ENCODE peak calls at places on chromosomes 11 and 22, in seven cellular contexts. One of them, this sample, is unnamed.

GRCh38 chr22:49022816-49023160 is 804.9 kb downstream of the BRD1 start:
- DNase-seq in neural progenitor cell: no peak
- DNase-seq in breast epithelium: no peak
- DNase-seq in adipocyte: no peak
- DNase-seq in naive thymus-derived CD4-positive, alpha-beta T cell: no peak
- DNase-seq in upper lobe of right lung: no peak
- DNase-seq in GM23338: no peak
- DNase-seq in this sample: no peak

GRCh38 chr11:59207988-59208432 is 4.7 kb downstream of the MPEG1 start:
- DNase-seq in neural progenitor cell: peak; percentile 62
- DNase-seq in breast epithelium: peak; percentile 38
- DNase-seq in adipocyte: peak; percentile 81
- DNase-seq in naive thymus-derived CD4-positive, alpha-beta T cell: peak; percentile 39
- DNase-seq in upper lobe of right lung: no peak
- DNase-seq in GM23338: peak; percentile 81
- DNase-seq in this sample: peak; percentile 37

GRCh38 chr11:44575288-44575672 is 9.8 kb downstream of the CD82 start:
- DNase-seq in neural progenitor cell: no peak
- DNase-seq in breast epithelium: no peak
- DNase-seq in adipocyte: peak; percentile 35
- DNase-seq in naive thymus-derived CD4-positive, alpha-beta T cell: no peak
- DNase-seq in upper lobe of right lung: no peak
- DNase-seq in GM23338: no peak
- DNase-seq in this sample: no peak

GRCh38 chr11:12157241-12157661 is 46.9 kb downstream of the MICAL2 start:
- DNase-seq in neural progenitor cell: no peak
- DNase-seq in breast epithelium: no peak
- DNase-seq in adipocyte: peak; percentile 73
- DNase-seq in naive thymus-derived CD4-positive, alpha-beta T cell: no peak
- DNase-seq in upper lobe of right lung: no peak
- DNase-seq in GM23338: no peak
- DNase-seq in this sample: no peak

GRCh38 chr11:72228844-72229231 is 4.3 kb downstream of the INPPL1 start:
- DNase-seq in neural progenitor cell: no peak
- DNase-seq in breast epithelium: peak; percentile 11
- DNase-seq in adipocyte: no peak
- DNase-seq in naive thymus-derived CD4-positive, alpha-beta T cell: no peak
- DNase-seq in upper lobe of right lung: peak; percentile 45
- DNase-seq in GM23338: no peak
- DNase-seq in this sample: no peak

GRCh38 chr11:18490736-18491485 is 35.3 kb downstream of the LDHAL6A start:
- DNase-seq in neural progenitor cell: no peak
- DNase-seq in breast epithelium: no peak
- DNase-seq in adipocyte: no peak
- DNase-seq in naive thymus-derived CD4-positive, alpha-beta T cell: no peak
- DNase-seq in upper lobe of right lung: no peak
- DNase-seq in GM23338: no peak
- DNase-seq in this sample: no peak

GRCh38 chr11:81644239-81644840 is 1089.3 kb downstream of the FAM181B start:
- DNase-seq in neural progenitor cell: peak; percentile 83
- DNase-seq in breast epithelium: no peak
- DNase-seq in adipocyte: peak; percentile 22
- DNase-seq in naive thymus-derived CD4-positive, alpha-beta T cell: peak; percentile 34
- DNase-seq in upper lobe of right lung: no peak
- DNase-seq in GM23338: peak; percentile 89
- DNase-seq in this sample: peak; percentile 41

GRCh38 chr11:8066911-8067455 is 14.0 kb upstream of the TUB start:
- DNase-seq in neural progenitor cell: no peak
- DNase-seq in breast epithelium: no peak
- DNase-seq in adipocyte: no peak
- DNase-seq in naive thymus-derived CD4-positive, alpha-beta T cell: no peak
- DNase-seq in upper lobe of right lung: no peak
- DNase-seq in GM23338: no peak
- DNase-seq in this sample: no peak

GRCh38 chr11:107830915-107831540 is 27.6 kb downstream of the SLC35F2 start:
- DNase-seq in neural progenitor cell: no peak
- DNase-seq in breast epithelium: no peak
- DNase-seq in adipocyte: no peak
- DNase-seq in naive thymus-derived CD4-positive, alpha-beta T cell: no peak
- DNase-seq in upper lobe of right lung: no peak
- DNase-seq in GM23338: no peak
- DNase-seq in this sample: no peak

GRCh38 chr11:11163256-11163655 is 189.8 kb downstream of the CSNK2A3 start:
- DNase-seq in neural progenitor cell: peak; percentile 23
- DNase-seq in breast epithelium: no peak
- DNase-seq in adipocyte: peak; percentile 37
- DNase-seq in naive thymus-derived CD4-positive, alpha-beta T cell: no peak
- DNase-seq in upper lobe of right lung: no peak
- DNase-seq in GM23338: peak; percentile 60
- DNase-seq in this sample: peak; percentile 33

GRCh38 chr22:19042285-19043110 is 79.7 kb downstream of the DGCR2 start:
- DNase-seq in neural progenitor cell: no peak
- DNase-seq in breast epithelium: no peak
- DNase-seq in adipocyte: no peak
- DNase-seq in naive thymus-derived CD4-positive, alpha-beta T cell: no peak
- DNase-seq in upper lobe of right lung: peak; percentile 54
- DNase-seq in GM23338: no peak
- DNase-seq in this sample: no peak

GRCh38 chr11:34165786-34166557 is 60.5 kb downstream of the NAT10 start:
- DNase-seq in neural progenitor cell: no peak
- DNase-seq in breast epithelium: no peak
- DNase-seq in adipocyte: no peak
- DNase-seq in naive thymus-derived CD4-positive, alpha-beta T cell: no peak
- DNase-seq in upper lobe of right lung: no peak
- DNase-seq in GM23338: peak; percentile 30
- DNase-seq in this sample: no peak

GRCh38 chr11:63761870-63762661 is 6.5 kb downstream of the ZFTA start:
- DNase-seq in neural progenitor cell: peak; percentile 90
- DNase-seq in breast epithelium: no peak
- DNase-seq in adipocyte: no peak
- DNase-seq in naive thymus-derived CD4-positive, alpha-beta T cell: no peak
- DNase-seq in upper lobe of right lung: no peak
- DNase-seq in GM23338: peak; percentile 96
- DNase-seq in this sample: peak; percentile 37

GRCh38 chr11:43515090-43515489 is 156.4 kb downstream of the TTC17 start:
- DNase-seq in neural progenitor cell: peak; percentile 44
- DNase-seq in breast epithelium: no peak
- DNase-seq in adipocyte: no peak
- DNase-seq in naive thymus-derived CD4-positive, alpha-beta T cell: no peak
- DNase-seq in upper lobe of right lung: no peak
- DNase-seq in GM23338: peak; percentile 76
- DNase-seq in this sample: peak; percentile 18

GRCh38 chr11:12808519-12808918 is 134.3 kb downstream of the TEAD1 start:
- DNase-seq in neural progenitor cell: no peak
- DNase-seq in breast epithelium: no peak
- DNase-seq in adipocyte: no peak
- DNase-seq in naive thymus-derived CD4-positive, alpha-beta T cell: no peak
- DNase-seq in upper lobe of right lung: no peak
- DNase-seq in GM23338: no peak
- DNase-seq in this sample: no peak

GRCh38 chr22:22111983-22112382 is 129.4 kb upstream of the TOP3B start:
- DNase-seq in neural progenitor cell: no peak
- DNase-seq in breast epithelium: no peak
- DNase-seq in adipocyte: no peak
- DNase-seq in naive thymus-derived CD4-positive, alpha-beta T cell: no peak
- DNase-seq in upper lobe of right lung: no peak
- DNase-seq in GM23338: no peak
- DNase-seq in this sample: no peak

GRCh38 chr22:22110548-22111266 is 128.1 kb upstream of the TOP3B start:
- DNase-seq in neural progenitor cell: peak; percentile 62
- DNase-seq in breast epithelium: no peak
- DNase-seq in adipocyte: peak; percentile 34
- DNase-seq in naive thymus-derived CD4-positive, alpha-beta T cell: no peak
- DNase-seq in upper lobe of right lung: no peak
- DNase-seq in GM23338: peak; percentile 74
- DNase-seq in this sample: peak; percentile 5

GRCh38 chr22:22112533-22113294 is 130.1 kb upstream of the TOP3B start:
- DNase-seq in neural progenitor cell: no peak
- DNase-seq in breast epithelium: no peak
- DNase-seq in adipocyte: no peak
- DNase-seq in naive thymus-derived CD4-positive, alpha-beta T cell: no peak
- DNase-seq in upper lobe of right lung: no peak
- DNase-seq in GM23338: no peak
- DNase-seq in this sample: no peak

GRCh38 chr22:22111267-22111751 is 128.7 kb upstream of the TOP3B start:
- DNase-seq in neural progenitor cell: no peak
- DNase-seq in breast epithelium: no peak
- DNase-seq in adipocyte: peak; percentile 31
- DNase-seq in naive thymus-derived CD4-positive, alpha-beta T cell: no peak
- DNase-seq in upper lobe of right lung: no peak
- DNase-seq in GM23338: no peak
- DNase-seq in this sample: no peak

DNA sequence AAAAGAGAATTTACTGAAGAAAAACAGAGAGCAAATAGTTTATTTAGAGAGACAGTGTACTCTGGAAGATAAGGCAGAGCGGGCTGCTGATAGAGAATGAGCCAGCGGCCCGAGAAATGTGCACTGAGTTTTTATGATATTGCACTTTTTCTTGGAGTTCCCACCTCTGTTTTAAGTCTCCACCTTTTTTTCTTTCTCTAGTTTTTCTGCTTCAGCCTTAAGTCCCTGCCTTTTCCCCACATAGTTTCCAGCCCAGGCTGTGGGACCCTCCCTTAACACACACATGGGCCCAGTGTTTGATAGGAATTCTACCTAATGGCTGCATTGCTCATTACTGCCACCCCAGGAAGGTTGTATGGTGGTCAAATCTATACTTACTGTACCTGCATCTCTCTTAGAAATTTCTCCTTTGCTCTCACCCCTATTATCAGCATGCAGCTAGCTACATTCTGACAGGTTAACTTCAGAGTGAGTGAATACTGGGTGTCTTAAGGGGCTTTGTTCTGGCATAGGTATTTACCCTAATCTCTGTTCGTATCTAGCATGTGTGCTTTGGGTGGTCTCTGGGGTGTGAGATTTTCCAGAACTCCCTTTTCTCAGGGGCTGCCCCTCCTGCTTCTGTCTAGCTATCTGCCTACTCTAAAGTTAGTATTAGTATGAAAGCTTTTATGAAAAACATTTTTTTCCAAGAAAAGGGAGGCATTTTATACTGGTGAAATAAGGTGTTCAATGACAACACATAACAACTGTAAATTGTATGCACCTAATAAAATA is 127.3 kb upstream of the TOP3B start:
- DNase-seq in neural progenitor cell: no peak
- DNase-seq in breast epithelium: no peak
- DNase-seq in adipocyte: no peak
- DNase-seq in naive thymus-derived CD4-positive, alpha-beta T cell: no peak
- DNase-seq in upper lobe of right lung: no peak
- DNase-seq in GM23338: peak; percentile 56
- DNase-seq in this sample: no peak
- H3K4me1 ChIP-seq in neural progenitor cell: no peaks in the 10 kb centered on the region
- H3K4me1 ChIP-seq in breast epithelium: no peaks in the 10 kb centered on the region
- H3K4me1 ChIP-seq in adipocyte: no peaks in the 10 kb centered on the region
- H3K4me1 ChIP-seq in naive thymus-derived CD4-positive, alpha-beta T cell: no peaks in the 10 kb centered on the region
- H3K4me1 ChIP-seq in upper lobe of right lung: no peaks in the 10 kb centered on the region
- H3K4me1 ChIP-seq in GM23338: peaks cover 10% of the 10 kb centered on the region
- H3K4me1 ChIP-seq in this sample: no peaks in the 10 kb centered on the region

GRCh38 chr11:118899296-118899688 is 15.6 kb downstream of the CXCR5 start:
- DNase-seq in neural progenitor cell: no peak
- DNase-seq in breast epithelium: no peak
- DNase-seq in adipocyte: no peak
- DNase-seq in naive thymus-derived CD4-positive, alpha-beta T cell: no peak
- DNase-seq in upper lobe of right lung: no peak
- DNase-seq in GM23338: no peak
- DNase-seq in this sample: no peak
- H3K4me3 ChIP-seq in neural progenitor cell: no peak overlapping the region
- H3K4me3 ChIP-seq in breast epithelium: no peak overlapping the region
- H3K4me3 ChIP-seq in adipocyte: no peak overlapping the region
- H3K4me3 ChIP-seq in naive thymus-derived CD4-positive, alpha-beta T cell: no peak overlapping the region
- H3K4me3 ChIP-seq in upper lobe of right lung: no peak overlapping the region
- H3K4me3 ChIP-seq in GM23338: no peak overlapping the region
- H3K4me3 ChIP-seq in this sample: no peak overlapping the region

DNA sequence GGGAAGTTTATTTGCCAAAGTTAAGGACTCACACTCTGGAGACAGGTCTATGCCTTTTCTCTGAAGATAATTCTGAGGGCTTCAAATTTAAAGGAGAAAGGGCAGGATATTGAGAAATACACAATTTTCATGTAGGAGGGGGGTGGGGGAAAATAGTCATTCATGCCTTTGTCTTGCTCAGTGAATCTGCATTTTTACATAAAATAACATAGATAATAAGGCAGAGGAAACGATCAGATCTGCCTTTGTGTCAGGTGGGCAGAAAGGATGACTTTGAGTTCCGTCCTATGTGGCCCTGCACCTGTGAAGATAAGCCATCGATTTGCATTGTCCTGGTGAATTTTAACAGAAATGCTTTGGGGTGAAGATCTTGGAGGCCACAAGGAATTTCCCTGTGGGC is 76.8 kb downstream of the SC5D start:
- DNase-seq in neural progenitor cell: no peak
- DNase-seq in breast epithelium: no peak
- DNase-seq in adipocyte: no peak
- DNase-seq in naive thymus-derived CD4-positive, alpha-beta T cell: no peak
- DNase-seq in upper lobe of right lung: no peak
- DNase-seq in GM23338: no peak
- DNase-seq in this sample: no peak
- H3K4me1 ChIP-seq in neural progenitor cell: peaks cover 14% of the 10 kb centered on the region
- H3K4me1 ChIP-seq in breast epithelium: no peaks in the 10 kb centered on the region
- H3K4me1 ChIP-seq in adipocyte: no peaks in the 10 kb centered on the region
- H3K4me1 ChIP-seq in naive thymus-derived CD4-positive, alpha-beta T cell: peaks cover 54% of the 10 kb centered on the region
- H3K4me1 ChIP-seq in upper lobe of right lung: peaks cover 19% of the 10 kb centered on the region
- H3K4me1 ChIP-seq in GM23338: peaks cover 56% of the 10 kb centered on the region
- H3K4me1 ChIP-seq in this sample: no peaks in the 10 kb centered on the region

GRCh38 chr11:33109242-33109641 is 52.0 kb downstream of the CSTF3 start:
- DNase-seq in neural progenitor cell: no peak
- DNase-seq in breast epithelium: no peak
- DNase-seq in adipocyte: no peak
- DNase-seq in naive thymus-derived CD4-positive, alpha-beta T cell: no peak
- DNase-seq in upper lobe of right lung: no peak
- DNase-seq in GM23338: no peak
- DNase-seq in this sample: no peak

DNA sequence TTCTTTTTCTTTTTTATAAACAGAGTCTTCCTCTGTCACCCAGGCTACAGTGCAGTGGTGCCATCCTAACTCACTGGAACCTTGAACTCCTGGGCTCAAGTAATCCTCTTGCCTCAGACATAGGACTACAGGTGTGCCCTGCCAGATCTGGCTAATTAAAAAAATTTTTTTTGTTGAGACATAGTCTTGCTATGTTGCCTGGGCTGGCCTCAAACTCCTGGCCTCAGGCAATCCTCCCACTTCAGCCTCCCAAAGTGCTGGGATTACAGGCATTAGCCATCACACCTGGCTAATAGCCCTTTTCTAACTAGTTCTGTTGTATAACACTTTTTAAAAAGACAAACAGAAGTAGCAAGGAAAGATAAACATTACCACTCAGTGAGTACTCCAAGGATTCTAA is 57.4 kb downstream of the CSTF3 start:
- DNase-seq in neural progenitor cell: no peak
- DNase-seq in breast epithelium: no peak
- DNase-seq in adipocyte: no peak
- DNase-seq in naive thymus-derived CD4-positive, alpha-beta T cell: no peak
- DNase-seq in upper lobe of right lung: no peak
- DNase-seq in GM23338: no peak
- DNase-seq in this sample: no peak
- H3K4me3 ChIP-seq in neural progenitor cell: no peak overlapping the region
- H3K4me3 ChIP-seq in breast epithelium: no peak overlapping the region
- H3K4me3 ChIP-seq in adipocyte: no peak overlapping the region
- H3K4me3 ChIP-seq in naive thymus-derived CD4-positive, alpha-beta T cell: no peak overlapping the region
- H3K4me3 ChIP-seq in upper lobe of right lung: no peak overlapping the region
- H3K4me3 ChIP-seq in GM23338: no peak overlapping the region
- H3K4me3 ChIP-seq in this sample: no peak overlapping the region